ENCODE peak calls at places on chromosomes 13 and 19, in eight cellular contexts. D is transverse colon, A is activated T-cell treated with anti-CD3 and anti-CD28 coated beads for 1 hour, J is non-pigmented ciliary epithelial cell, U is uterus, I is endothelial cell, M is epithelial cell of esophagus, F is AG08396. B is an unnamed sample.

GRCh38 chr19:5231857-5232503 is 108.6 kb downstream of the PTPRS start:
- DNase-seq in D (no peak), A (no peak), J (no peak), U (no peak), I (no peak), M (no peak), F (no peak), B (no peak)

GRCh38 chr19:35846038-35846668 is 6.2 kb downstream of the NPHS1 start:
- DNase-seq in D (no peak), A (no peak), J (no peak), U (no peak), I (no peak), M (no peak), F (no peak), B (no peak)

GRCh38 chr19:45498411-45499195 is at the start of gene PPM1N:
- DNase-seq in D (no peak), A (peak), J (no peak), U (no peak), I (peak), M (no peak), F (peak), B (no peak)

GRCh38 chr19:51503428-51503827 is 1.8 kb upstream of the SIGLEC12 start:
- DNase-seq in D (no peak), A (no peak), J (no peak), U (no peak), I (no peak), M (no peak), F (no peak), B (no peak)

GRCh38 chr19:33035461-33035860 is 29.2 kb downstream of the RHPN2 start:
- DNase-seq in D (no peak), A (no peak), J (no peak), U (no peak), I (no peak), M (no peak), F (no peak), B (no peak)

GRCh38 chr19:30390356-30390988 is 18.3 kb downstream of the ZNF536 start:
- DNase-seq in D (no peak), A (no peak), J (no peak), U (no peak), I (no peak), M (no peak), F (no peak), B (no peak)

GRCh38 chr19:1038995-1039645 is 787 bp upstream of the ABCA7 start:
- DNase-seq in D (no peak), A (no peak), J (no peak), U (no peak), I (no peak), M (peak), F (no peak), B (no peak)

GRCh38 chr13:43572601-43573360 is 214.0 kb downstream of the ENOX1 start:
- DNase-seq in D (no peak), A (no peak), J (no peak), U (no peak), I (no peak), M (peak), F (no peak), B (peak)

GRCh38 chr19:51514866-51515481 is 13.4 kb upstream of the SIGLEC12 start:
- DNase-seq in D (no peak), A (no peak), J (peak), U (no peak), I (peak), M (peak), F (peak), B (peak)

GRCh38 chr13:45511310-45512147 is 46.8 kb downstream of the COG3 start:
- DNase-seq in D (no peak), A (no peak), J (no peak), U (no peak), I (peak), M (peak), F (peak), B (peak)

GRCh38 chr19:46373573-46374359 is 26.9 kb downstream of the PPP5C start:
- DNase-seq in D (peak), A (no peak), J (no peak), U (peak), I (no peak), M (peak), F (peak), B (peak)

GRCh38 chr13:51895906-51896888 is 34.4 kb downstream of the CCDC70 start:
- DNase-seq in D (peak), A (no peak), J (peak), U (no peak), I (peak), M (peak), F (peak), B (peak)

GRCh38 chr13:70098669-70099068 is 9.0 kb upstream of the ATXN8OS start:
- DNase-seq in D (no peak), A (no peak), J (no peak), U (no peak), I (no peak), M (peak), F (no peak), B (peak)

GRCh38 chr19:55585658-55586339 is 5.2 kb upstream of the ZNF579 start:
- DNase-seq in D (peak), A (no peak), J (peak), U (peak), I (peak), M (peak), F (peak), B (peak)

GRCh38 chr19:45113628-45114027 is 20.6 kb downstream of the PPP1R37 start:
- DNase-seq in D (peak), A (no peak), J (no peak), U (no peak), I (no peak), M (no peak), F (no peak), B (no peak)

GRCh38 chr13:21079761-21080730 is 18.7 kb upstream of the LATS2 start:
- DNase-seq in D (no peak), A (no peak), J (peak), U (no peak), I (peak), M (peak), F (peak), B (peak)

B was measured in kidney tubule cell.